ENCODE peak calls at places on chromosome 1, in eight cellular contexts. X, G, E, L, Q, A, I and H are unnamed samples.

GRCh38 chr1:169149555-169150286 is 43.2 kb downstream of the ATP1B1 start:
- DNase-seq in X (no peak), G (no peak), E (no peak), L (no peak), Q (no peak), A (no peak), I (no peak), H (no peak)

GRCh38 chr1:31181515-31182343 is 58.0 kb downstream of the NKAIN1 start:
- DNase-seq in X (peak), G (peak), E (peak), L (no peak), Q (no peak), A (peak), I (peak), H (peak)

GRCh38 chr1:57544345-57544744 is 120.5 kb upstream of the DAB1 start:
- DNase-seq in X (no peak), G (no peak), E (no peak), L (no peak), Q (no peak), A (no peak), I (no peak), H (no peak)

GRCh38 chr1:55289614-55290013 is 74.5 kb upstream of the USP24 start:
- DNase-seq in X (no peak), G (no peak), E (no peak), L (no peak), Q (no peak), A (no peak), I (no peak), H (no peak)

GRCh38 chr1:246947255-246947654 is 15.5 kb upstream of the AHCTF1 start:
- DNase-seq in X (no peak), G (no peak), E (no peak), L (no peak), Q (no peak), A (no peak), I (no peak), H (no peak)

GRCh38 chr1:30485072-30485471 is 238.3 kb downstream of the MATN1 start:
- DNase-seq in X (no peak), G (no peak), E (no peak), L (no peak), Q (no peak), A (no peak), I (no peak), H (peak)

GRCh38 chr1:208030320-208031091 is 119.6 kb upstream of the CD34 start:
- DNase-seq in X (no peak), G (no peak), E (no peak), L (no peak), Q (no peak), A (no peak), I (no peak), H (peak)

GRCh38 chr1:171807547-171807946 is 26.1 kb downstream of the METTL13 start:
- DNase-seq in X (no peak), G (no peak), E (no peak), L (no peak), Q (no peak), A (no peak), I (no peak), H (no peak)

GRCh38 chr1:29397981-29398380 is 161.7 kb downstream of the PTPRU start:
- DNase-seq in X (no peak), G (no peak), E (no peak), L (no peak), Q (peak), A (no peak), I (no peak), H (no peak)

GRCh38 chr1:53246261-53247134 is 8.2 kb upstream of the MAGOH start:
- DNase-seq in X (no peak), G (no peak), E (no peak), L (no peak), Q (no peak), A (no peak), I (no peak), H (no peak)